ENCODE peak calls at places on chromosomes 1 and 21, in four cellular contexts. N, P, B and S are unnamed samples.

GRCh38 chr1:35220976-35221375 is 28.0 kb upstream of the SFPQ start:
- DNase-seq in N (no peak), P (peak; percentile 64), B (peak; percentile 26), S (no peak)

GRCh38 chr1:240337795-240338194 is 246.1 kb downstream of the FMN2 start:
- DNase-seq in B (no peak), P (no peak), N (peak; percentile 86), S (no peak)

GRCh38 chr1:210373628-210373877 is 44.9 kb downstream of the HHAT start:
- DNase-seq in N (no peak), B (no peak), P (no peak), S (no peak)

GRCh38 chr1:171940373-171940772 is 99.1 kb downstream of the DNM3 start:
- DNase-seq in N (no peak), P (no peak), B (no peak), S (no peak)

GRCh38 chr1:206538086-206538781 is 30.9 kb downstream of the RASSF5 start:
- DNase-seq in B (no peak), P (no peak), N (no peak), S (no peak)

GRCh38 chr1:171595324-171595723 is 26.7 kb upstream of the MYOCOS start:
- DNase-seq in B (no peak), N (peak; percentile 63), P (no peak), S (no peak)

GRCh38 chr1:214280386-214281029 is 451 bp upstream of the SMYD2 start:
- DNase-seq in N (peak; percentile 37), P (peak; percentile 60), B (peak; percentile 48), S (no peak)

GRCh38 chr1:13600762-13601483 is 17.3 kb downstream of the PDPN start:
- DNase-seq in P (no peak), B (no peak), N (no peak), S (no peak)

GRCh38 chr21:27379381-27379780 is 412.5 kb upstream of the ADAMTS5 start:
- DNase-seq in P (no peak), N (no peak), B (no peak), S (no peak)
- TF ChIP-seq FOS in P (no peak), N (no peak), B (no peak), S (no peak)

DNA sequence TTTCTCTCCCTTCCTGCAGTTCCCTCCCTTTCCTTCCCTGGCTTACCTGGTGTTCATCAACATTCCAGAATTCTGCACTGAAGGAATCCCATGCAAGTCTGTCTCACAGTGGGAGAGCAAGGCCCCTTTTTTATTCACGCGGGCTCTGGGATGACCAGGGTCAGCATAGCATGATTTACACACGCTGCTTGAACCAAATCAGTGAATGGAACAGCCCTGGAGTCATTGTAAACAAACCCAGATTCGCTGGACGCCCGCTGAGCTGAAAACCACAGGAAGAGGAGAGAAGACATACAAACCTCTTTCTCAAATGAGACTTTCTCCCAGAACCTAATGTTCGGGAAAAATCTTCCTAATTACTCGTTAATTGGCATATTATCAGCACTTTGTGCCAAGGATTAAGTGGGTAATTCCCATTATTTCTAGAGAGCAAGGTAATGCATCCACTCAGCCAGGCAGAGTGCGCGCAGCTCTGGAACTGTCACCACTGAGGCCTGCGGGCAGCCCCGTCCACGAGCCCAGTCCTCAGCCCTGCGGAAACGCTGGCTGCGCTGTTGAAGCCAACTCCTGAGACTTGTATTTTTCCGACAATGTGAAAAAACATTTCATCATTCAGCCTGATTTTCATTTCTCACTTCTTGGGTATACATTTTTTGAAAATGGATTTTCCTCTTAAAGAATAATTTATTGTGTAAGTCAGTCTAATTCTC is 140.0 kb downstream of the ETS2 start:
- DNase-seq in P (no peak), B (no peak), N (peak; percentile 58), S (no peak)
- TF ChIP-seq FOS in P (no peak), B (no peak), N (no peak), S (no peak)

DNA sequence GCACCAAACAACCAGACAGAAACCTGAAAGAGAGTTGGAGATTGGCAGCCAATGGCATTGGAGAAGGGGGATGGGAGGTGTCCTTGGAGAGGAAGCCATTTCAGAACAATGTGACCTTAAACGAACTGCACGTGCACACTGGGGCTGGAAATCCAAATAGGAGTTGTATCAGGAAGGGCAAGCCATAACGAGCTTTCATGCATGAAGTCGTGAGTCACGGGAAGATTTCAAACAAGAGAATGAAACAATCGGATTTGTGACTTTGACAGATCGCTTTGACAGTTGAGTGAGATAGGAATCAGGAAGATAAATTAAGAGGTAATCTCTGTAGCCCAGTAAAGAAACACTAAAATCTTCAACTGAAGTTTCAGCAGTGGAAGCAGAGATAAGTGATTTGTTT is 445.8 kb upstream of the ZP4 start:
- DNase-seq in N (no peak), B (no peak), P (no peak), S (no peak)
- TF ChIP-seq FOS in N (no peak), B (no peak), P (no peak), S (no peak)

DNA sequence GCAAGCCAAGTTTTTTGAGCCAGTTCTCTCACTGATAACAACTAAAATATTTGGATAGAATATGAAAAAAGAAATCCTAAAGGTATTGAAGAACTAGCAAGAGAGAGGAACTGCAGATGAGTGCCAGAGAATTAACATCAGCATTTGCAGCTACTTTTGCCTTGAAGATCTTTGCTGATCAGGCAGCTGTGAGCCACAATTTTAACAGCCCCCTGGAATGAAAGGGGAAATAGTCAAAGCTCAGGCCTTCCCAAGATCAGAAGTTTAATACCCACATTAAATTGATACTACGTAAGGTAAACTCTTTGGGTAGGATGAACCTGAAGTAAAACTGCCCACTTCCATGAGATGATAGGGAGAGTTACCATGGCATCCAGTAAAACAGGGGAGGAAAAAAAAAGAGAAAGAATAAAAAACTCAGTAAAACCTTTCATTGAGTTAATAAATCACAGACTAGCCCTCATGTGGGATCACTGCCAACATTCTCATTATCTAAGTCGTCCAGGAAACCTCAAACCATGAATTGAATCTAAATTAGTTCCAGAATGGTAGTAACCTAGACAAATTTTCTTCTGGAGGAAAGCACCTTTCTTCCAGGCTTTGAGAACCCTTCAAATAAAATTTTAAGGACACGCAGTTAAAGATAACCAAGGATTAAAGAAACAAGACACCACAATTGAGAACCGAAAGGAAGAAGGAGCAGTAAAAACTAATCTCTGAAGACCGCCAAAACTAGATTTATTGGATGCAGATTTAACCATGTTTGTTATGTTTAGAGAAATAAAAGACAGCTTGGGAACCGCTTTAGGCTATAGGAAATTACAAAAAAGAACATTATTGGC is 28.3 kb downstream of the SCP2 start:
- DNase-seq in P (peak; percentile 55), B (peak; percentile 69), N (peak; percentile 85), S (no peak)
- TF ChIP-seq FOS in P (no peak), B (no peak), N (no peak), S (no peak)

DNA sequence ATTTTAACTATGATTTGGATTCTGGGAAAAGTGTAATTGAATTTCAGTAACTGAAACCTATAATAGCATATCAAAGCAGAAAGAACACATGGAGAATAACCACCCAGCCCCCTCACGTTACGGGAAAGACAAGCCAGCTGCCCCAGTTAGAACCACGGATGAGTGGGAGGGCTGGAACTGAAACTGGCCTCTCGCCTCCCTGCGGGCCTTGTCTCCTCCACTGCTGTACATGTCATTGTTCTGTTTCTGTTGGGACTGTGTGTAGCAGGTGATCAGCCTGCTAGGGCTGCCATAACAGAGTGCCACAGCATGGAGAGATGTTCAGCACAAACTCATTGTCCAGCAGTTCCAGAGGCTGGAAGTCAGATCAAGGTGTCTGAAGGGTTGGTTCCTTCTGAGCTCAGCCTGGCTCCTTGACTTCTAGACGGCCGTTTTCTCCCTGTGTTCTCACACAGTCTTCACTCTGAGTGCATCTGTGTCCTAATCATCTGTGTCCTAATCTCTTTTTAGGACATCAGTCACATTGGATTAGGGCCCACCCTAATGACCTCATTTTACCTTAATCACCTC is 52.4 kb downstream of the MAP3K21 start:
- DNase-seq in P (no peak), N (no peak), B (no peak), S (no peak)
- TF ChIP-seq FOS in P (no peak), N (no peak), B (no peak), S (no peak)

DNA sequence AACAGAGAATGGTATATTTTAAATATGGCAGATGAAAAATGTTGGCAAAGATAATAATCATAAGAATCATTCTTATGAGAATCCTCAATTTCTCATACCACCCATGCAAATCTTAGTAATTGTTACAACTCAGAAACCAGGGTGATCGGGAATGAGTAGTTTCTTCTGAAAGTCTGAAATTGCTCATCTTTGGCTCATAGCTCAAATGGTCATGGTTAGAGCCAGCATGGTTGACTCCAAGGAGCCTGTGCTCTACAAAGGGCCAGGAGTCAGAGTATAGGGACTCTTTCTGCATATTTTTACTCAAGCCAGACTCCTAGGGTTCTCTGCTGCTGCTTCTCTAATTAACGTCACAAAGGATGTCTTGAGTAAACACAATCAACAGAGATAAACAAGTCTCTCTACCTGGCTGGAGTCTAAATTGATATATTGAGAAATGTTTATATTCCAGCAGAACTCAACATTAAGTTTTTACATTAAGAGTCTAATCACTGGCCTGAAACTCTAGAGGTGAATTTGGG is 1.9 kb upstream of the ETV3 start:
- DNase-seq in B (no peak), N (no peak), P (no peak), S (no peak)
- TF ChIP-seq FOS in B (no peak), N (no peak), P (no peak), S (no peak)

GRCh38 chr1:33612877-33613487 is 140.5 kb downstream of the ZSCAN20 start:
- DNase-seq in P (peak; percentile 81), B (peak; percentile 59), N (peak; percentile 64), S (no peak)
- TF ChIP-seq FOS in P (no peak), B (no peak), N (no peak), S (no peak)

GRCh38 chr1:41789616-41790330 is 128.9 kb downstream of the HIVEP3 start:
- DNase-seq in P (no peak), B (no peak), N (no peak), S (no peak)

GRCh38 chr1:41788427-41788826 is 130.3 kb downstream of the HIVEP3 start:
- DNase-seq in B (no peak), P (no peak), N (no peak), S (no peak)

GRCh38 chr1:41792485-41792770 is 126.3 kb downstream of the HIVEP3 start:
- DNase-seq in B (no peak), N (no peak), P (no peak), S (no peak)

GRCh38 chr1:41791667-41792484 is 126.8 kb downstream of the HIVEP3 start:
- DNase-seq in P (no peak), N (no peak), B (no peak), S (no peak)

DNA sequence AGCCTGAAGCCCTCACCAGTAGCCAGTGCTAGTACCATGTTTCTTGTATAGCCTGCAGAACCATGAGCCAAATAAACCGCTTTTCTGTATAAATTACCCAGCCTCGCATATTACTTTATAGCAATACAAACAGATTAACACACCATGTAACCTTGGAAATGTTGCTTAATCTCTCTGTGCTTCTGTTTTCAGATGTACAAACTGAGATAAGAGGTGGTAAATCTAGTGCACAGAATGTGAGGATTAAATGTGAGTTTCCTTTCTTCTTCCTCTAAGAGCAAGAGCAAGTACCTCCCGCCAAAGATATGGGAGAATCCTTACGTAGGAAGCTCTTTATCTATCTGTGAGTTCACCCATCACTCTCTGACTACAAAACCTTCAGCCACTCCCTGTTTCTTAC is 128.4 kb downstream of the HIVEP3 start:
- DNase-seq in B (no peak), P (no peak), N (no peak), S (no peak)
- TF ChIP-seq FOS in B (no peak), P (no peak), N (no peak), S (no peak)

GRCh38 chr1:190159146-190159545 is 318.5 kb downstream of the BRINP3 start:
- DNase-seq in P (no peak), B (no peak), N (peak; percentile 9), S (no peak)

GRCh38 chr1:190154744-190155143 is 322.9 kb downstream of the BRINP3 start:
- DNase-seq in P (no peak), B (no peak), N (no peak), S (no peak)
- TF ChIP-seq FOS in P (no peak), B (no peak), N (no peak), S (no peak)